ENCODE peak calls at places on chromosomes 7 and 10, in five cellular contexts. One of them, this sample, is unnamed.

GRCh38 chr10:58641708-58642107 is 129.0 kb downstream of the BICC1 start:
- DNase-seq in left ventricle myocardium inferior: no peak
- DNase-seq in brain microvascular endothelial cell: peak
- DNase-seq in PC-3: peak
- DNase-seq in ovary: no peak
- DNase-seq in this sample: no peak

GRCh38 chr10:15461353-15462108 is 90.4 kb upstream of the FAM171A1 start:
- DNase-seq in left ventricle myocardium inferior: peak
- DNase-seq in brain microvascular endothelial cell: peak
- DNase-seq in PC-3: peak
- DNase-seq in ovary: no peak
- DNase-seq in this sample: no peak

GRCh38 chr10:75187961-75188426 is 22.6 kb upstream of the VDAC2 start:
- DNase-seq in left ventricle myocardium inferior: no peak
- DNase-seq in brain microvascular endothelial cell: peak
- DNase-seq in PC-3: peak
- DNase-seq in ovary: no peak
- DNase-seq in this sample: no peak

GRCh38 chr10:90859321-90859751 is 1.5 kb upstream of the HTR7 start:
- DNase-seq in left ventricle myocardium inferior: no peak
- DNase-seq in brain microvascular endothelial cell: peak
- DNase-seq in PC-3: peak
- DNase-seq in ovary: no peak
- DNase-seq in this sample: no peak

GRCh38 chr7:128934361-128935352 is 3.1 kb upstream of the IRF5 start:
- DNase-seq in left ventricle myocardium inferior: no peak
- DNase-seq in brain microvascular endothelial cell: no peak
- DNase-seq in PC-3: no peak
- DNase-seq in ovary: no peak
- DNase-seq in this sample: no peak

GRCh38 chr10:51501396-51501795 is 198.0 kb downstream of the CSTF2T start:
- DNase-seq in left ventricle myocardium inferior: no peak
- DNase-seq in brain microvascular endothelial cell: no peak
- DNase-seq in PC-3: no peak
- DNase-seq in ovary: no peak
- DNase-seq in this sample: no peak

GRCh38 chr7:139940866-139941265 is 111.8 kb downstream of the TBXAS1 start:
- DNase-seq in left ventricle myocardium inferior: no peak
- DNase-seq in brain microvascular endothelial cell: no peak
- DNase-seq in PC-3: no peak
- DNase-seq in ovary: no peak
- DNase-seq in this sample: no peak

GRCh38 chr7:74063223-74063641 is 20.4 kb upstream of the LIMK1 start:
- DNase-seq in left ventricle myocardium inferior: no peak
- DNase-seq in brain microvascular endothelial cell: no peak
- DNase-seq in PC-3: no peak
- DNase-seq in ovary: no peak
- DNase-seq in this sample: peak

GRCh38 chr10:70480254-70480861 is 1.8 kb downstream of the PALD1 start:
- DNase-seq in left ventricle myocardium inferior: no peak
- DNase-seq in brain microvascular endothelial cell: no peak
- DNase-seq in PC-3: no peak
- DNase-seq in ovary: peak
- DNase-seq in this sample: no peak

GRCh38 chr7:159197066-159197975 is 52.7 kb upstream of the VIPR2 start:
- DNase-seq in left ventricle myocardium inferior: no peak
- DNase-seq in brain microvascular endothelial cell: no peak
- DNase-seq in PC-3: no peak
- DNase-seq in ovary: no peak
- DNase-seq in this sample: no peak

GRCh38 chr10:42939685-42940366 is 137.0 kb upstream of the RET start:
- DNase-seq in left ventricle myocardium inferior: no peak
- DNase-seq in brain microvascular endothelial cell: no peak
- DNase-seq in PC-3: no peak
- DNase-seq in ovary: no peak
- DNase-seq in this sample: no peak

DNA sequence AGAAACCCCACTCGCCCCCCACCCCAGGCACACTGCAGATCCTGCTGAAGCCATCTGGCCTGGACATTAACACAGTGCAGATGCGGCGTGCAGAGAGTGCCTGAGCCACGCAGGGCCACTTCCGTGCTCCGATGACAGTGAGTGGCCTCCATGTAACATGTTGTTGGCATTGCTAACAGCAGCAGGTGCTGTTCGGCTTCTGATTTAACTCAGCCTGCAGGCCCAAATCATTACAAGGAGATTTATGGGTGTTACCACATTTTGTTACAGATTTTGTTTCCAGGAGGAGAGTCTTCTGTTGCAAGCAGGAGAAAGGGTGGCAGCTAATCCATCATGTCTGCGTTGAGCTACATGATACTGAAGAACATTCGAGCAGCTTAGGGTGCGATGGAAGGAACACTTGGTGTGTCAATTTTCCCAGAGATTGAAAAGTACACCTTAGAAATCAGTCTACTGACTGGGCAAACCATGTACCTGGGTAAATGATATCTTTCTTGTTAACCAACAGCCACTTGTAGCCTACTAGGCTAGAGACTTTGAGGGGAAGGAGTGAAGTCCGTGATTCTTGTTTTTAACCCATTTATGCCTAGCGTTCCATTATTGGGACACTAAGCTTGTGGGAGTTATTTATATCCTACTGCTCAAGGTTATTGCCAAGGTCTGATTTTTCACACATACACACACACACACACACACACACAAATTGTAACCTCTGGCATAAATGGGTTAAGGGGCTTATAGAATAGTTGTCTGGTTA is 90.0 kb downstream of the JCAD start:
- DNase-seq in left ventricle myocardium inferior: no peak
- DNase-seq in brain microvascular endothelial cell: no peak
- DNase-seq in PC-3: no peak
- DNase-seq in ovary: no peak
- DNase-seq in this sample: no peak
- H3K27ac ChIP-seq in left ventricle myocardium inferior: no peak
- H3K27ac ChIP-seq in brain microvascular endothelial cell: no peak
- H3K27ac ChIP-seq in PC-3: no peak
- H3K27ac ChIP-seq in ovary: no peak
- H3K27ac ChIP-seq in this sample: no peak

DNA sequence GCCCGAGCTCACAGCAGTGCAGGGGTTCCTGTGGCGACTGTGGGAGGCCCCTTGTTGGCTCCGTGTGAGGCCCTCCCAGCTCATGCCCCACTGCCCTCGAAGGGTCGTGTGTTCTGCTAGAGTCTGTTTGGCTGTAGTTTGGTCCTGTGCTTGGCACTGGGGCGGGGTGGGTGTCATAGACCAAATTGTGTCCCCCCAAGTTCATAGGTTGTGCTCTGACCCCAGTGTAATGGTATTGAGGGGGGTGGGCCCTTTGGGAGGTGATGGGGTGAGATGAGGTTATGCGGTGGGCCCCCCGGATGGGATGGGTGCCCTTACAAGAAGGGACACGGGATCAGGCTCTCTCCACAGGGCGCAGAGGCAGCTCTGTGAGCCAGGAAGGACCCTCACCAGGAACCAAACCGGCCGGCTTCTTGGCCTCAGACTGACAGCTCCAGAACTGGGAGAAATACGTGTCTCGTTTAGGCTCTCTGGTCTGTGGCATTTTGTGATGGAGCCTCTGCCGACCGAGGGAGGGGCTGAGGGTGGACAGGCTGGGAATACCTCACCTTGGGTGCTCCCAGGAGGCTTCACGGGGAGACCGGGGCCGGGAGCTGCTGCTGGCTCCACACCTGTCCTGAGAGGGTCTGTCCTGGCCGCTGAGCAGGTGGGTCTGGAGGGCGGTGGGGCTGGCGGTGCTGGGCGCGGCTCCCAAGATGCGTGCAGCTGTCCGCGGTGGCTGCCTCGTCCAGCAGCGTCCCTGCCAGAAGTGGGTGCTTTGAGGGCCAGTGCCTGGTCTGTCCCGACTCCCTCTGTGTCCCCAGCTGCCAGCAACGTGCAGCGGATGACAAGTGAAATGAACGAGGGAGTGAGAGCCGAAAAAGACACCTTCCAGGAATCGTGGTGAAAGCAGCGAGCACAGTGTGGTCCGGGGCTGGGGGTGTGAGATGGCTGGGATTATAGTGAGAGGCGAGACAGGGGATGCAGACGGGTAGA is 89.5 kb downstream of the INPP5A start:
- DNase-seq in left ventricle myocardium inferior: peak
- DNase-seq in brain microvascular endothelial cell: no peak
- DNase-seq in PC-3: no peak
- DNase-seq in ovary: peak
- DNase-seq in this sample: no peak
- H3K4me3 ChIP-seq in left ventricle myocardium inferior: peak
- H3K4me3 ChIP-seq in brain microvascular endothelial cell: no peak
- H3K4me3 ChIP-seq in PC-3: no peak
- H3K4me3 ChIP-seq in ovary: no peak
- H3K4me3 ChIP-seq in this sample: no peak

GRCh38 chr7:2521952-2522591 is 2.5 kb downstream of the LFNG start:
- DNase-seq in left ventricle myocardium inferior: peak
- DNase-seq in brain microvascular endothelial cell: no peak
- DNase-seq in PC-3: peak
- DNase-seq in ovary: no peak
- DNase-seq in this sample: no peak
- H3K27ac ChIP-seq in left ventricle myocardium inferior: peak
- H3K27ac ChIP-seq in brain microvascular endothelial cell: no peak
- H3K27ac ChIP-seq in PC-3: no peak
- H3K27ac ChIP-seq in ovary: no peak
- H3K27ac ChIP-seq in this sample: no peak

GRCh38 chr10:72952901-72953223 is 1.7 kb downstream of the PLA2G12B start:
- DNase-seq in left ventricle myocardium inferior: no peak
- DNase-seq in brain microvascular endothelial cell: no peak
- DNase-seq in PC-3: peak
- DNase-seq in ovary: no peak
- DNase-seq in this sample: no peak

GRCh38 chr10:72953687-72954086 is 919 bp downstream of the PLA2G12B start:
- DNase-seq in left ventricle myocardium inferior: no peak
- DNase-seq in brain microvascular endothelial cell: no peak
- DNase-seq in PC-3: no peak
- DNase-seq in ovary: no peak
- DNase-seq in this sample: no peak

GRCh38 chr10:72954230-72954595 is 393 bp downstream of the PLA2G12B start:
- DNase-seq in left ventricle myocardium inferior: no peak
- DNase-seq in brain microvascular endothelial cell: no peak
- DNase-seq in PC-3: no peak
- DNase-seq in ovary: no peak
- DNase-seq in this sample: no peak

GRCh38 chr10:72952189-72952900 is 2.3 kb downstream of the PLA2G12B start:
- DNase-seq in left ventricle myocardium inferior: no peak
- DNase-seq in brain microvascular endothelial cell: no peak
- DNase-seq in PC-3: peak
- DNase-seq in ovary: no peak
- DNase-seq in this sample: no peak

GRCh38 chr10:72954596-72955569 is at the start of gene PLA2G12B:
- DNase-seq in left ventricle myocardium inferior: no peak
- DNase-seq in brain microvascular endothelial cell: no peak
- DNase-seq in PC-3: no peak
- DNase-seq in ovary: no peak
- DNase-seq in this sample: no peak
- H3K4me3 ChIP-seq in left ventricle myocardium inferior: no peak
- H3K4me3 ChIP-seq in brain microvascular endothelial cell: no peak
- H3K4me3 ChIP-seq in PC-3: no peak
- H3K4me3 ChIP-seq in ovary: no peak
- H3K4me3 ChIP-seq in this sample: no peak

This sample was measured in aorta.